ENCODE peak calls at places on chromosomes 11 and 22, in eight cellular contexts. U is fibroblast of mammary gland, P is heart left ventricle, S is body of pancreas, D is psoas muscle, H is NB4, A is kidney epithelial cell, O is uterus. F is an unnamed sample.
A peak's percentile ranks its signal among the peaks of the same experiment; 100 is the strongest.

GRCh38 chr22:31630331-31631329 is 31.4 kb downstream of the PISD start:
- DNase-seq in U (peak; percentile 70), P (peak; percentile 87), S (peak; percentile 84), D (peak; percentile 89), H (peak; percentile 90), A (no peak), O (peak; percentile 76), F (peak; percentile 95)

GRCh38 chr11:76077575-76078150 is 128.6 kb downstream of the WNT11 start:
- DNase-seq in U (no peak), P (no peak), S (no peak), D (no peak), H (peak; percentile 60), A (no peak), O (no peak), F (no peak)

GRCh38 chr11:65133724-65134123 is 595 bp downstream of the SYVN1 start:
- DNase-seq in U (peak; percentile 47), P (no peak), S (peak; percentile 54), D (peak; percentile 69), H (no peak), A (no peak), O (peak; percentile 36), F (no peak)

GRCh38 chr22:49784987-49785614 is 42.6 kb downstream of the BRD1 start:
- DNase-seq in U (no peak), P (no peak), S (no peak), D (peak; percentile 13), H (no peak), A (no peak), O (no peak), F (no peak)

GRCh38 chr11:75437966-75438659 is 5.1 kb upstream of the KLHL35 start:
- DNase-seq in U (no peak), P (no peak), S (no peak), D (no peak), H (no peak), A (no peak), O (no peak), F (no peak)

GRCh38 chr11:71914617-71915189 is 13.7 kb downstream of the XNDC1N start:
- DNase-seq in U (no peak), P (no peak), S (no peak), D (no peak), H (no peak), A (no peak), O (no peak), F (no peak)

GRCh38 chr11:134604886-134605285 is 192.8 kb upstream of the B3GAT1 start:
- DNase-seq in U (no peak), P (no peak), S (no peak), D (no peak), H (no peak), A (no peak), O (no peak), F (no peak)

GRCh38 chr11:113296447-113297205 is 17.8 kb upstream of the TTC12 start:
- DNase-seq in U (no peak), P (no peak), S (no peak), D (no peak), H (no peak), A (no peak), O (no peak), F (no peak)

GRCh38 chr11:62771144-62772021 is at the start of gene TAF6L:
- DNase-seq in U (peak; percentile 96), P (peak; percentile 99), S (peak; percentile 99), D (peak; percentile 98), H (peak; percentile 98), A (peak; percentile 87), O (peak; percentile 99), F (peak; percentile 92)

GRCh38 chr11:28836285-28837081 is 728.3 kb downstream of the METTL15 start:
- DNase-seq in U (peak; percentile 81), P (no peak), S (no peak), D (no peak), H (no peak), A (peak; percentile 85), O (no peak), F (peak; percentile 60)

GRCh38 chr11:86934263-86934932 is 20.8 kb downstream of the FZD4 start:
- DNase-seq in U (no peak), P (no peak), S (no peak), D (no peak), H (no peak), A (no peak), O (no peak), F (no peak)

GRCh38 chr11:64331569-64332371 is 8.2 kb upstream of the CCDC88B start:
- DNase-seq in U (peak; percentile 95), P (peak; percentile 61), S (peak; percentile 93), D (peak; percentile 82), H (peak; percentile 95), A (peak; percentile 77), O (peak; percentile 60), F (peak; percentile 84)

GRCh38 chr22:23849009-23850006 is 8.4 kb upstream of the SLC2A11 start:
- DNase-seq in U (peak; percentile 58), P (peak; percentile 84), S (peak; percentile 89), D (peak; percentile 87), H (peak; percentile 76), A (no peak), O (peak; percentile 71), F (peak; percentile 94)

GRCh38 chr22:18044548-18045271 is 20.3 kb upstream of the MICAL3 start:
- DNase-seq in U (peak; percentile 78), P (peak; percentile 72), S (peak; percentile 85), D (peak; percentile 51), H (no peak), A (no peak), O (no peak), F (no peak)

GRCh38 chr22:49997932-49998717 is 14.4 kb downstream of the IL17REL start:
- DNase-seq in U (no peak), P (no peak), S (no peak), D (no peak), H (no peak), A (no peak), O (no peak), F (no peak)

GRCh38 chr11:36374726-36375125 is 78.6 kb downstream of the PRR5L start:
- DNase-seq in U (no peak), P (no peak), S (no peak), D (no peak), H (no peak), A (no peak), O (no peak), F (no peak)

GRCh38 chr22:36182871-36183270 is 18.7 kb downstream of the APOL4 start:
- DNase-seq in U (no peak), P (no peak), S (no peak), D (no peak), H (no peak), A (no peak), O (no peak), F (no peak)

GRCh38 chr22:27732391-27732790 is 69.2 kb downstream of the MN1 start:
- DNase-seq in U (no peak), P (no peak), S (no peak), D (no peak), H (no peak), A (no peak), O (no peak), F (no peak)

GRCh38 chr11:70532728-70533127 is 134.4 kb downstream of the CTTN start:
- DNase-seq in U (peak; percentile 15), P (no peak), S (no peak), D (no peak), H (no peak), A (no peak), O (no peak), F (no peak)

DNA sequence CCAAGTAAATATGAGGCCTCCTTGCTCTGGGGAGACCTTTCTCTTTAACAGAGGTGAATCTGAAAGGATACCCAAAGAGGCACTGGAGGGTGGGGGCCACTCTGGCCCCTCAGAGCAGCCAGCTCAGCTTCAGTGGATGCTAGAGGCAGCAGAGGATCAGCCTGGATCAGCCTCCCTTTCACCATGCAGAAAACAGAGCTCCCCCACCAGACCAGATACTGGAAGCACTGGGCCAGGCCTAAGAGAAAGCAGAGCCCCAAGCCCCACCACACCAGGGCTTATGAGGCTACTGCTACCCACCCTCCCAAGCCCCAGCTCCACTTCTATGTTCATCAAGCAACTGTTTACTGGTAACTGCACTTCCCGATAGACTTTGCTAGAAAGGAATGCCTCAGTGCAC is 4.0 kb upstream of the SLC43A3 start:
- DNase-seq in U (no peak), P (no peak), S (no peak), D (no peak), H (peak; percentile 62), A (no peak), O (no peak), F (no peak)
- TF ChIP-seq CTCF in U (no peak), P (no peak), S (no peak), D (no peak), H (peak; percentile 19), A (no peak), O (no peak), F (no peak)

GRCh38 chr11:7492253-7492652 is 6.9 kb downstream of the OLFML1 start:
- DNase-seq in U (no peak), P (no peak), S (no peak), D (no peak), H (no peak), A (no peak), O (no peak), F (no peak)

GRCh38 chr11:7490054-7490453 is 4.7 kb downstream of the OLFML1 start:
- DNase-seq in U (peak; percentile 80), P (no peak), S (no peak), D (no peak), H (no peak), A (no peak), O (peak; percentile 51), F (no peak)

GRCh38 chr11:7493670-7494069 is 8.4 kb downstream of the OLFML1 start:
- DNase-seq in U (no peak), P (no peak), S (no peak), D (no peak), H (no peak), A (no peak), O (no peak), F (no peak)

GRCh38 chr11:7488681-7489080 is 3.4 kb downstream of the OLFML1 start:
- DNase-seq in U (no peak), P (no peak), S (no peak), D (no peak), H (no peak), A (no peak), O (no peak), F (no peak)

DNA sequence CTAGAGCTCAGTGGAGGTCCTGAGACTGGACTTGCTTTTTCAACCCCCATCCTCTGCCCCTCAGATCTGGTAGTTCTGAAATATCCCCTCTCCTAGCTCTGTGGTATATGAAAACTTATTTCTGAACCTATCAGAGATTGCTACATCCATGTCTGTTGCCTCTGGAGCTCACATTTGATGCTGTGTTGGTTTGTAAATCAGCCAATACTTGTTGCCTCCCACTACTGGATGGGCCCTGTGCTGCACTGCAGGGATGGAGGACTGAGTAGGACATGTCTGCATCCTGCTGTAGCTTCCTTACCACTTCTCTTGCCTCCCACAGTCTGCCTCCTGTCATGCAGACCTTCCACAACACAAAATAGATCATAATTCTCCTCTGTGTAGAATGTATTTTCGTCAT is 5.2 kb downstream of the OLFML1 start:
- DNase-seq in U (peak; percentile 51), P (no peak), S (no peak), D (no peak), H (no peak), A (no peak), O (no peak), F (no peak)
- TF ChIP-seq CTCF in U (no peak), P (no peak), S (no peak), D (no peak), H (no peak), A (no peak), O (no peak), F (no peak)

GRCh38 chr11:80173487-80174136 is 732.8 kb upstream of the TENM4 start:
- DNase-seq in U (no peak), P (no peak), S (no peak), D (no peak), H (no peak), A (no peak), O (no peak), F (no peak)
- TF ChIP-seq CTCF in U (no peak), P (no peak), S (no peak), D (no peak), H (no peak), A (no peak), O (no peak), F (no peak)

GRCh38 chr22:37726240-37726887 is 29.5 kb downstream of the TRIOBP start:
- DNase-seq in U (peak; percentile 70), P (no peak), S (no peak), D (no peak), H (peak; percentile 54), A (no peak), O (no peak), F (no peak)
- TF ChIP-seq CTCF in U (peak; percentile 46), P (peak; percentile 11), S (peak; percentile 6), D (no peak), H (no peak), A (peak; percentile 10), O (no peak), F (no peak)